ENCODE peak calls at places on chromosomes 1 and 21, in five cellular contexts. T is astrocyte of the spinal cord, Y is fibroblast of the aortic adventitia, R is right atrium auricular region, U is A549. A is an unnamed sample.

GRCh38 chr1:203367051-203367450 is 16.1 kb upstream of the FMOD start:
- DNase-seq in T (no peak), Y (no peak), R (no peak), U (no peak), A (no peak)

GRCh38 chr1:53591924-53592323 is 132.7 kb downstream of the DMRTB1 start:
- DNase-seq in T (no peak), Y (no peak), R (no peak), U (no peak), A (no peak)

GRCh38 chr1:97163591-97164275 is 442.1 kb downstream of the PTBP2 start:
- DNase-seq in T (no peak), Y (no peak), R (no peak), U (no peak), A (no peak)

GRCh38 chr1:195958131-195958530 is 650.1 kb downstream of the KCNT2 start:
- DNase-seq in T (no peak), Y (no peak), R (no peak), U (no peak), A (no peak)

GRCh38 chr1:36775716-36776115 is 258.6 kb downstream of the GRIK3 start:
- DNase-seq in T (no peak), Y (no peak), R (no peak), U (no peak), A (no peak)

GRCh38 chr21:32653326-32653901 is 41.2 kb upstream of the CFAP298 start:
- DNase-seq in T (peak; percentile 8), Y (peak; percentile 29), R (no peak), U (peak; percentile 9), A (no peak)

GRCh38 chr1:207702317-207702716 is 49.5 kb upstream of the CD46 start:
- DNase-seq in T (no peak), Y (peak; percentile 32), R (no peak), U (no peak), A (no peak)

GRCh38 chr21:43866233-43866632 is 1.2 kb downstream of the AGPAT3 start:
- DNase-seq in T (peak; percentile 72), Y (peak; percentile 65), R (no peak), U (no peak), A (peak; percentile 60)

GRCh38 chr1:15741183-15741850 is 982 bp upstream of the TMEM82 start:
- DNase-seq in T (peak; percentile 63), Y (peak; percentile 58), R (peak; percentile 65), U (peak; percentile 74), A (peak; percentile 63)

GRCh38 chr1:220296941-220297460 is 24.7 kb upstream of the RAB3GAP2 start:
- DNase-seq in T (peak; percentile 16), Y (peak; percentile 26), R (no peak), U (no peak), A (peak; percentile 81)

GRCh38 chr1:22689505-22689904 is 21.1 kb upstream of the EPHB2 start:
- DNase-seq in T (peak; percentile 80), Y (peak; percentile 48), R (no peak), U (peak; percentile 77), A (peak; percentile 96)

GRCh38 chr21:45294509-45295291 is 7.0 kb upstream of the POFUT2 start:
- DNase-seq in T (peak; percentile 100), Y (peak; percentile 97), R (peak; percentile 97), U (no peak), A (peak; percentile 99)

GRCh38 chr1:195327361-195327760 is 1280.9 kb downstream of the KCNT2 start:
- DNase-seq in T (no peak), Y (no peak), R (no peak), U (no peak), A (no peak)

GRCh38 chr1:110134050-110134595 is 16.2 kb upstream of the SLC6A17 start:
- DNase-seq in T (peak; percentile 27), Y (no peak), R (no peak), U (no peak), A (no peak)

GRCh38 chr1:240612811-240613210 is 856 bp upstream of the GREM2 start:
- DNase-seq in T (no peak), Y (no peak), R (no peak), U (no peak), A (peak; percentile 40)

GRCh38 chr21:31732891-31733520 is 1.1 kb upstream of the SCAF4 start:
- DNase-seq in T (no peak), Y (no peak), R (no peak), U (peak; percentile 5), A (peak; percentile 26)

GRCh38 chr1:222920169-222920568 is 105.3 kb downstream of the DISP1 start:
- DNase-seq in T (no peak), Y (peak; percentile 60), R (no peak), U (no peak), A (peak; percentile 51)

GRCh38 chr1:162003061-162003824 is 20.4 kb downstream of the OLFML2B start:
- DNase-seq in T (peak; percentile 99), Y (peak; percentile 93), R (no peak), U (no peak), A (peak; percentile 100)

GRCh38 chr1:99766378-99766800 is at the start of gene FRRS1:
- DNase-seq in T (peak; percentile 74), Y (peak; percentile 82), R (peak; percentile 75), U (peak; percentile 51), A (peak; percentile 84)

GRCh38 chr21:43937898-43938309 is 72.9 kb downstream of the AGPAT3 start:
- DNase-seq in T (no peak), Y (no peak), R (no peak), U (no peak), A (no peak)

GRCh38 chr1:226635456-226635941 is 86.9 kb downstream of the STUM start:
- DNase-seq in T (no peak), Y (no peak), R (no peak), U (no peak), A (no peak)

DNA sequence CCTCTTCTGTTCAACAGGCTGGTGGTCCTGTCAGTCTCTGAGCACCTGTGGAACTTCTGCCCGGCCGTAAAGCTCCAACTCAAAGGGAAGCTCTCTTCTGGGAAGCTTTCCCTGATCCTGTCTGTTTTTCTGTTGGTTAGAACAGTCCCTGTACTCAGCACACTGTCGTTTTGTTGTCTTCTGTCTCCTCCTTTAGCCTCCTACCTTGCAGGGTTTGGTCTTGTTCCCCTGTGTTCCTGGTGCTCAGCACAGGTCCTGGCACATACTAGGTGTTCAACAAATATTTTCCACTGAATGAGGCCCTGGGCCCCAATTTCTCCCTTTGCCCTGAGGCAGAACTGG is 328 bp upstream of the KDF1 start:
- DNase-seq in T (no peak), Y (no peak), R (no peak), U (no peak), A (no peak)
- H3K4me3 ChIP-seq in T (no peak overlapping the region), Y (no peak overlapping the region), R (peak overlapping the region; percentile 58), U (no peak overlapping the region), A (no peak overlapping the region)

GRCh38 chr1:197557302-197557701 is 218.0 kb downstream of the DENND1B start:
- DNase-seq in T (no peak), Y (peak; percentile 66), R (no peak), U (no peak), A (peak; percentile 43)
- H3K4me3 ChIP-seq in T (no peak overlapping the region), Y (no peak overlapping the region), R (no peak overlapping the region), U (no peak overlapping the region), A (no peak overlapping the region)

GRCh38 chr1:114755006-114755936 is 2.5 kb downstream of the CSDE1 start:
- DNase-seq in T (no peak), Y (no peak), R (no peak), U (no peak), A (peak; percentile 47)
- H3K4me3 ChIP-seq in T (peak overlapping the region; percentile 88), Y (peak overlapping the region; percentile 100), R (peak overlapping the region; percentile 94), U (no peak overlapping the region), A (peak overlapping the region; percentile 99)

GRCh38 chr1:210396541-210396940 is 67.8 kb downstream of the HHAT start:
- DNase-seq in T (no peak), Y (no peak), R (no peak), U (no peak), A (no peak)
- H3K4me3 ChIP-seq in T (no peak overlapping the region), Y (no peak overlapping the region), R (no peak overlapping the region), U (no peak overlapping the region), A (no peak overlapping the region)